ENCODE peak calls at places on chromosomes 7 and 10, in four cellular contexts. One of them, this sample, is unnamed.

GRCh38 chr7:107528461-107528860 is 35.3 kb downstream of the COG5 start:
- ATAC-seq in psoas muscle: no peak
- ATAC-seq in activated naive CD8-positive, alpha-beta T cell treated with anti-CD3 and anti-CD28 coated beads, Interleukin-2, amount 10 ng/mL, durations not matched to agents 7 days and 5 days: no peak
- ATAC-seq in activated CD8-positive, alpha-beta T cell treated with anti-CD3 and anti-CD28 coated beads for 36 hours: no peak
- ATAC-seq in this sample: no peak

GRCh38 chr7:277228-277627 is 12.7 kb upstream of the FOXL3 start:
- ATAC-seq in psoas muscle: no peak
- ATAC-seq in activated naive CD8-positive, alpha-beta T cell treated with anti-CD3 and anti-CD28 coated beads, Interleukin-2, amount 10 ng/mL, durations not matched to agents 7 days and 5 days: no peak
- ATAC-seq in activated CD8-positive, alpha-beta T cell treated with anti-CD3 and anti-CD28 coated beads for 36 hours: no peak
- ATAC-seq in this sample: no peak

GRCh38 chr7:123674399-123675091 is 18.9 kb downstream of the LMOD2 start:
- ATAC-seq in psoas muscle: peak
- ATAC-seq in activated naive CD8-positive, alpha-beta T cell treated with anti-CD3 and anti-CD28 coated beads, Interleukin-2, amount 10 ng/mL, durations not matched to agents 7 days and 5 days: no peak
- ATAC-seq in activated CD8-positive, alpha-beta T cell treated with anti-CD3 and anti-CD28 coated beads for 36 hours: no peak
- ATAC-seq in this sample: no peak

GRCh38 chr10:92880233-92880861 is 32.0 kb downstream of the EXOC6 start:
- ATAC-seq in psoas muscle: peak
- ATAC-seq in activated naive CD8-positive, alpha-beta T cell treated with anti-CD3 and anti-CD28 coated beads, Interleukin-2, amount 10 ng/mL, durations not matched to agents 7 days and 5 days: no peak
- ATAC-seq in activated CD8-positive, alpha-beta T cell treated with anti-CD3 and anti-CD28 coated beads for 36 hours: no peak
- ATAC-seq in this sample: no peak

GRCh38 chr7:27316311-27316710 is 73.7 kb downstream of the EVX1 start:
- ATAC-seq in psoas muscle: peak
- ATAC-seq in activated naive CD8-positive, alpha-beta T cell treated with anti-CD3 and anti-CD28 coated beads, Interleukin-2, amount 10 ng/mL, durations not matched to agents 7 days and 5 days: no peak
- ATAC-seq in activated CD8-positive, alpha-beta T cell treated with anti-CD3 and anti-CD28 coated beads for 36 hours: no peak
- ATAC-seq in this sample: no peak

GRCh38 chr7:45456105-45456504 is 118.1 kb upstream of the ADCY1 start:
- ATAC-seq in psoas muscle: no peak
- ATAC-seq in activated naive CD8-positive, alpha-beta T cell treated with anti-CD3 and anti-CD28 coated beads, Interleukin-2, amount 10 ng/mL, durations not matched to agents 7 days and 5 days: no peak
- ATAC-seq in activated CD8-positive, alpha-beta T cell treated with anti-CD3 and anti-CD28 coated beads for 36 hours: no peak
- ATAC-seq in this sample: no peak

GRCh38 chr10:64159910-64160872 is 639.0 kb downstream of the REEP3 start:
- ATAC-seq in psoas muscle: no peak
- ATAC-seq in activated naive CD8-positive, alpha-beta T cell treated with anti-CD3 and anti-CD28 coated beads, Interleukin-2, amount 10 ng/mL, durations not matched to agents 7 days and 5 days: no peak
- ATAC-seq in activated CD8-positive, alpha-beta T cell treated with anti-CD3 and anti-CD28 coated beads for 36 hours: no peak
- ATAC-seq in this sample: no peak

GRCh38 chr7:116353614-116354013 is 143.3 kb downstream of the TES start:
- ATAC-seq in psoas muscle: peak
- ATAC-seq in activated naive CD8-positive, alpha-beta T cell treated with anti-CD3 and anti-CD28 coated beads, Interleukin-2, amount 10 ng/mL, durations not matched to agents 7 days and 5 days: no peak
- ATAC-seq in activated CD8-positive, alpha-beta T cell treated with anti-CD3 and anti-CD28 coated beads for 36 hours: no peak
- ATAC-seq in this sample: no peak

GRCh38 chr7:134851141-134851540 is 71.7 kb downstream of the CALD1 start:
- ATAC-seq in psoas muscle: no peak
- ATAC-seq in activated naive CD8-positive, alpha-beta T cell treated with anti-CD3 and anti-CD28 coated beads, Interleukin-2, amount 10 ng/mL, durations not matched to agents 7 days and 5 days: no peak
- ATAC-seq in activated CD8-positive, alpha-beta T cell treated with anti-CD3 and anti-CD28 coated beads for 36 hours: no peak
- ATAC-seq in this sample: no peak

GRCh38 chr10:111926286-111926685 is 257.3 kb downstream of the GPAM start:
- ATAC-seq in psoas muscle: no peak
- ATAC-seq in activated naive CD8-positive, alpha-beta T cell treated with anti-CD3 and anti-CD28 coated beads, Interleukin-2, amount 10 ng/mL, durations not matched to agents 7 days and 5 days: no peak
- ATAC-seq in activated CD8-positive, alpha-beta T cell treated with anti-CD3 and anti-CD28 coated beads for 36 hours: no peak
- ATAC-seq in this sample: no peak

GRCh38 chr7:40058027-40058426 is 76.4 kb downstream of the MPLKIP start:
- ATAC-seq in psoas muscle: no peak
- ATAC-seq in activated naive CD8-positive, alpha-beta T cell treated with anti-CD3 and anti-CD28 coated beads, Interleukin-2, amount 10 ng/mL, durations not matched to agents 7 days and 5 days: no peak
- ATAC-seq in activated CD8-positive, alpha-beta T cell treated with anti-CD3 and anti-CD28 coated beads for 36 hours: no peak
- ATAC-seq in this sample: no peak

GRCh38 chr7:106462365-106462859 is 177.6 kb upstream of the NAMPT start:
- ATAC-seq in psoas muscle: peak
- ATAC-seq in activated naive CD8-positive, alpha-beta T cell treated with anti-CD3 and anti-CD28 coated beads, Interleukin-2, amount 10 ng/mL, durations not matched to agents 7 days and 5 days: peak
- ATAC-seq in activated CD8-positive, alpha-beta T cell treated with anti-CD3 and anti-CD28 coated beads for 36 hours: peak
- ATAC-seq in this sample: peak

GRCh38 chr7:8325067-8325466 is 63.1 kb upstream of the ICA1 start:
- ATAC-seq in psoas muscle: no peak
- ATAC-seq in activated naive CD8-positive, alpha-beta T cell treated with anti-CD3 and anti-CD28 coated beads, Interleukin-2, amount 10 ng/mL, durations not matched to agents 7 days and 5 days: no peak
- ATAC-seq in activated CD8-positive, alpha-beta T cell treated with anti-CD3 and anti-CD28 coated beads for 36 hours: no peak
- ATAC-seq in this sample: no peak

GRCh38 chr10:36468620-36469019 is 656.8 kb upstream of the ANKRD30A start:
- ATAC-seq in psoas muscle: no peak
- ATAC-seq in activated naive CD8-positive, alpha-beta T cell treated with anti-CD3 and anti-CD28 coated beads, Interleukin-2, amount 10 ng/mL, durations not matched to agents 7 days and 5 days: no peak
- ATAC-seq in activated CD8-positive, alpha-beta T cell treated with anti-CD3 and anti-CD28 coated beads for 36 hours: no peak
- ATAC-seq in this sample: no peak

This sample was measured in activated T-helper 17 cell treated with anti-CD3 and anti-CD28 coated beads, Interleukin-2, amount 50 U/mL, for 72 hours.